ENCODE peak calls at places on chromosome 11, in six cellular contexts. One of them, this sample, is unnamed.

GRCh38 chr11:61966673-61967176 is 709 bp downstream of the FTH1 start:
- DNase-seq in bronchial epithelial cell: no peak
- DNase-seq in keratinocyte: no peak
- DNase-seq in thoracic aorta: no peak
- DNase-seq in astrocyte of the spinal cord: peak; percentile 30
- DNase-seq in colonic mucosa: peak; percentile 47
- DNase-seq in this sample: no peak

GRCh38 chr11:97610854-97611253 is 1221.0 kb downstream of the JRKL start:
- DNase-seq in bronchial epithelial cell: no peak
- DNase-seq in keratinocyte: no peak
- DNase-seq in thoracic aorta: no peak
- DNase-seq in astrocyte of the spinal cord: no peak
- DNase-seq in colonic mucosa: no peak
- DNase-seq in this sample: no peak

GRCh38 chr11:1140642-1141490 is 16.9 kb upstream of the MUC5AC start:
- DNase-seq in bronchial epithelial cell: no peak
- DNase-seq in keratinocyte: no peak
- DNase-seq in thoracic aorta: no peak
- DNase-seq in astrocyte of the spinal cord: no peak
- DNase-seq in colonic mucosa: peak; percentile 13
- DNase-seq in this sample: no peak

GRCh38 chr11:102197759-102198158 is 87.5 kb downstream of the YAP1 start:
- DNase-seq in bronchial epithelial cell: no peak
- DNase-seq in keratinocyte: no peak
- DNase-seq in thoracic aorta: no peak
- DNase-seq in astrocyte of the spinal cord: peak; percentile 46
- DNase-seq in colonic mucosa: no peak
- DNase-seq in this sample: no peak

GRCh38 chr11:36149538-36150242 is 139.5 kb downstream of the COMMD9 start:
- DNase-seq in bronchial epithelial cell: peak; percentile 99
- DNase-seq in keratinocyte: peak; percentile 100
- DNase-seq in thoracic aorta: peak; percentile 6
- DNase-seq in astrocyte of the spinal cord: peak; percentile 99
- DNase-seq in colonic mucosa: peak; percentile 31
- DNase-seq in this sample: peak; percentile 96

GRCh38 chr11:577611-577894 is 1.3 kb downstream of the PHRF1 start:
- DNase-seq in bronchial epithelial cell: no peak
- DNase-seq in keratinocyte: no peak
- DNase-seq in thoracic aorta: no peak
- DNase-seq in astrocyte of the spinal cord: no peak
- DNase-seq in colonic mucosa: no peak
- DNase-seq in this sample: no peak

GRCh38 chr11:17923213-17923612 is 89.6 kb downstream of the SERGEF start:
- DNase-seq in bronchial epithelial cell: no peak
- DNase-seq in keratinocyte: no peak
- DNase-seq in thoracic aorta: no peak
- DNase-seq in astrocyte of the spinal cord: no peak
- DNase-seq in colonic mucosa: no peak
- DNase-seq in this sample: no peak

GRCh38 chr11:125903753-125904659 is at the start of gene DDX25:
- DNase-seq in bronchial epithelial cell: no peak
- DNase-seq in keratinocyte: no peak
- DNase-seq in thoracic aorta: no peak
- DNase-seq in astrocyte of the spinal cord: no peak
- DNase-seq in colonic mucosa: no peak
- DNase-seq in this sample: no peak

GRCh38 chr11:398826-399225 is 4.8 kb downstream of the PKP3 start:
- DNase-seq in bronchial epithelial cell: no peak
- DNase-seq in keratinocyte: no peak
- DNase-seq in thoracic aorta: no peak
- DNase-seq in astrocyte of the spinal cord: no peak
- DNase-seq in colonic mucosa: no peak
- DNase-seq in this sample: no peak

GRCh38 chr11:124970925-124971324 is 16.9 kb downstream of the CCDC15 start:
- DNase-seq in bronchial epithelial cell: peak; percentile 75
- DNase-seq in keratinocyte: no peak
- DNase-seq in thoracic aorta: no peak
- DNase-seq in astrocyte of the spinal cord: peak; percentile 35
- DNase-seq in colonic mucosa: no peak
- DNase-seq in this sample: peak; percentile 3

GRCh38 chr11:96314326-96315050 is 28.5 kb downstream of the MAML2 start:
- DNase-seq in bronchial epithelial cell: peak; percentile 86
- DNase-seq in keratinocyte: peak; percentile 21
- DNase-seq in thoracic aorta: no peak
- DNase-seq in astrocyte of the spinal cord: peak; percentile 61
- DNase-seq in colonic mucosa: peak; percentile 41
- DNase-seq in this sample: no peak
- H3K4me3 ChIP-seq in bronchial epithelial cell: no peak overlapping the region
- H3K4me3 ChIP-seq in keratinocyte: no peak overlapping the region
- H3K4me3 ChIP-seq in thoracic aorta: no peak overlapping the region
- H3K4me3 ChIP-seq in astrocyte of the spinal cord: no peak overlapping the region
- H3K4me3 ChIP-seq in colonic mucosa: no peak overlapping the region
- H3K4me3 ChIP-seq in this sample: no peak overlapping the region

DNA sequence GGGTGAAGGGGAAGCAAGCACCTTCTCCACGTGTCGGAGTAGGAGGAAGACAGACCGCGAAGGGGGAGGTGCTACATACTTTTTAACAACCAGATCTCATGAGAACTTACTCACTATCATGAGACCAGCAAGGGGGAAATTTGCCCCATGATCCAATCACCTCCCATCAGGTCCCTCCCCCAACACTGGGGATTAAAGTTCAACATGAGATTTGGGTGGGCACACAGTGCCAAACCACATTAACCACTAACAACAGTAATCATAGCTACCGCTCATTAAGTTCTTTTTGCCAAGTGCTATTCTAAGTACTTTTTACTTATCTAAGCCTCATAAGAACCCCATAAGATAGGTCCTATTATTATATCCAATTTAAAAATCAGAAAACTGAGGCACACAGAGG is 450.5 kb upstream of the DDI1 start:
- DNase-seq in bronchial epithelial cell: no peak
- DNase-seq in keratinocyte: no peak
- DNase-seq in thoracic aorta: no peak
- DNase-seq in astrocyte of the spinal cord: no peak
- DNase-seq in colonic mucosa: no peak
- DNase-seq in this sample: no peak
- H3K4me3 ChIP-seq in bronchial epithelial cell: no peak overlapping the region
- H3K4me3 ChIP-seq in keratinocyte: no peak overlapping the region
- H3K4me3 ChIP-seq in thoracic aorta: no peak overlapping the region
- H3K4me3 ChIP-seq in astrocyte of the spinal cord: no peak overlapping the region
- H3K4me3 ChIP-seq in colonic mucosa: no peak overlapping the region
- H3K4me3 ChIP-seq in this sample: no peak overlapping the region

GRCh38 chr11:30458541-30458940 is 127.6 kb downstream of the MPPED2 start:
- DNase-seq in bronchial epithelial cell: no peak
- DNase-seq in keratinocyte: no peak
- DNase-seq in thoracic aorta: no peak
- DNase-seq in astrocyte of the spinal cord: no peak
- DNase-seq in colonic mucosa: no peak
- DNase-seq in this sample: no peak
- H3K4me3 ChIP-seq in bronchial epithelial cell: no peak overlapping the region
- H3K4me3 ChIP-seq in keratinocyte: no peak overlapping the region
- H3K4me3 ChIP-seq in thoracic aorta: no peak overlapping the region
- H3K4me3 ChIP-seq in astrocyte of the spinal cord: no peak overlapping the region
- H3K4me3 ChIP-seq in colonic mucosa: no peak overlapping the region
- H3K4me3 ChIP-seq in this sample: no peak overlapping the region

GRCh38 chr11:88335284-88335683 is 2.3 kb downstream of the CTSC start:
- DNase-seq in bronchial epithelial cell: no peak
- DNase-seq in keratinocyte: no peak
- DNase-seq in thoracic aorta: no peak
- DNase-seq in astrocyte of the spinal cord: no peak
- DNase-seq in colonic mucosa: no peak
- DNase-seq in this sample: no peak
- H3K4me3 ChIP-seq in bronchial epithelial cell: no peak overlapping the region
- H3K4me3 ChIP-seq in keratinocyte: peak overlapping the region; percentile 86
- H3K4me3 ChIP-seq in thoracic aorta: peak overlapping the region; percentile 38
- H3K4me3 ChIP-seq in astrocyte of the spinal cord: no peak overlapping the region
- H3K4me3 ChIP-seq in colonic mucosa: peak overlapping the region; percentile 17
- H3K4me3 ChIP-seq in this sample: peak overlapping the region; percentile 0

This sample was measured in skeletal muscle cell.